ENCODE peak calls at places on chromosomes 12 and 14, in eight cellular contexts. A, R, B, N, O, I, K and T are unnamed samples.

GRCh38 chr14:86865934-86866333 is 1127.0 kb downstream of the GALC start:
- DNase-seq in A (no peak), R (no peak), B (no peak), N (no peak), O (no peak), I (no peak), K (no peak), T (no peak)

GRCh38 chr14:81303258-81303935 is 82.6 kb upstream of the GTF2A1 start:
- DNase-seq in A (no peak), R (peak; percentile 90), B (no peak), N (no peak), O (no peak), I (peak; percentile 68), K (peak; percentile 83), T (no peak)

GRCh38 chr14:24082411-24083080 is 11.2 kb downstream of the CPNE6 start:
- DNase-seq in A (no peak), R (peak; percentile 7), B (no peak), N (no peak), O (no peak), I (peak; percentile 29), K (no peak), T (no peak)

GRCh38 chr12:123140675-123141614 is 9.9 kb downstream of the PITPNM2 start:
- DNase-seq in A (no peak), R (no peak), B (no peak), N (no peak), O (no peak), I (no peak), K (no peak), T (no peak)

GRCh38 chr14:33992274-33993050 is 41.6 kb upstream of the EGLN3 start:
- DNase-seq in A (no peak), R (no peak), B (no peak), N (no peak), O (no peak), I (no peak), K (no peak), T (no peak)

GRCh38 chr14:58629273-58629672 is 8.5 kb upstream of the DACT1 start:
- DNase-seq in A (no peak), R (no peak), B (no peak), N (no peak), O (no peak), I (no peak), K (no peak), T (no peak)

GRCh38 chr12:75891072-75891471 is 140.5 kb downstream of the PHLDA1 start:
- DNase-seq in A (no peak), R (no peak), B (no peak), N (no peak), O (no peak), I (no peak), K (no peak), T (no peak)

GRCh38 chr14:95527392-95528002 is 7.4 kb upstream of the GLRX5 start:
- DNase-seq in A (no peak), R (peak; percentile 27), B (no peak), N (no peak), O (peak; percentile 76), I (no peak), K (peak; percentile 52), T (peak; percentile 71)

GRCh38 chr12:109885616-109886015 is 5.3 kb upstream of the GLTP start:
- DNase-seq in A (no peak), R (no peak), B (no peak), N (no peak), O (no peak), I (no peak), K (no peak), T (no peak)